ENCODE peak calls at places on chromosomes 3 and 15, in nine cellular contexts. U, B, J, P, I, T, V, N and E are unnamed samples.

GRCh38 chr3:56366641-56366984 is 101.7 kb downstream of the ERC2 start:
- DNase-seq in U (no peak), I (no peak), P (no peak), N (no peak), V (peak), B (no peak), J (no peak), T (no peak), E (no peak)

GRCh38 chr3:143644370-143645089 is 203.7 kb downstream of the SLC9A9 start:
- DNase-seq in I (peak), B (no peak), V (peak), P (peak), J (no peak), T (peak), N (peak), U (peak), E (peak)

GRCh38 chr15:31270767-31271166 is 55.9 kb upstream of the KLF13 start:
- DNase-seq in U (no peak), P (peak), N (no peak), V (no peak), T (no peak), J (no peak), I (no peak), B (peak), E (peak)

GRCh38 chr3:12120374-12121140 is 38.2 kb downstream of the TIMP4 start:
- DNase-seq in U (no peak), N (no peak), V (no peak), P (no peak), T (no peak), J (no peak), I (no peak), B (no peak), E (no peak)

GRCh38 chr3:53149006-53149690 is 11.9 kb upstream of the PRKCD start:
- DNase-seq in J (peak), B (no peak), U (no peak), P (no peak), T (no peak), V (no peak), N (no peak), I (no peak), E (no peak)

GRCh38 chr3:72899349-72899765 is 11.5 kb downstream of the GXYLT2 start:
- DNase-seq in T (no peak), U (no peak), B (no peak), V (peak), P (no peak), J (no peak), N (no peak), I (peak), E (no peak)

GRCh38 chr15:101445562-101446526 is 43.7 kb downstream of the PCSK6 start:
- DNase-seq in T (no peak), I (peak), U (no peak), J (peak), N (no peak), P (no peak), B (peak), V (peak), E (no peak)

GRCh38 chr3:144039661-144040060 is 68.0 kb downstream of the DIPK2A start:
- DNase-seq in P (no peak), U (no peak), I (peak), B (no peak), V (peak), J (no peak), T (no peak), N (no peak), E (no peak)

GRCh38 chr3:179446501-179446900 is 4.8 kb downstream of the GNB4 start:
- DNase-seq in J (no peak), P (no peak), I (peak), B (no peak), V (no peak), U (no peak), N (no peak), T (no peak), E (no peak)

GRCh38 chr3:151226088-151226563 is 23.1 kb upstream of the GPR171 start:
- DNase-seq in V (peak), N (no peak), P (no peak), B (no peak), J (no peak), T (no peak), U (no peak), I (peak), E (no peak)

GRCh38 chr15:73087121-73087520 is 34.9 kb downstream of the NEO1 start:
- DNase-seq in P (no peak), I (no peak), V (no peak), N (no peak), J (no peak), T (no peak), U (no peak), B (no peak), E (no peak)

GRCh38 chr3:176633511-176633910 is 563.8 kb downstream of the TBL1XR1 start:
- DNase-seq in I (no peak), V (no peak), T (no peak), U (no peak), N (no peak), J (no peak), B (no peak), P (no peak), E (peak)
- TF ChIP-seq CTCF in I (no peak), V (no peak), T (no peak), U (no peak), N (no peak), J (no peak), B (no peak), P (no peak), E (no peak)

GRCh38 chr15:41336549-41336948 is 3.9 kb downstream of the NUSAP1 start:
- DNase-seq in N (no peak), T (no peak), P (no peak), B (no peak), J (no peak), I (no peak), V (no peak), U (no peak), E (no peak)
- TF ChIP-seq CTCF in N (no peak), T (no peak), P (no peak), B (no peak), J (no peak), I (no peak), V (no peak), U (no peak), E (no peak)

DNA sequence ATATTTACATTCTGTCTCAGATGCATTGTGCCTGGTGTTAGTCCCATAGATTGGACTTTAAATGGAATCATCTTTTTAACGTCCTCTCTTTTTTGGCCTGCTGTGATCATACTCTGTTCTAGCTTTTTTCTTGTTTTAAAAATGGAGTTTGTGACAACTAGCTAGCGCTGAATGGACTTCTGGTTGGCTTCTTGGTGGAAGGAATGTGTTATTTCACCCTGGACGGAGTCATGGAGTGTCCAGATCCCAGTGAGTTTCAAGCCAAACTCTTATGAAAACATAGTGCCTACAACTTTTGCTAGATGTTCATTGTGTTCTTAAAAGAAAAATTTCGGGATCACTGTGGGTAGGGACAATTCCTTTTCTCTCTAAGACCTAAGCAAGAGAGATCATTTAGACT is 192.6 kb downstream of the TCF12 start:
- DNase-seq in V (no peak), T (no peak), B (no peak), P (no peak), I (no peak), J (no peak), U (no peak), N (no peak), E (no peak)
- TF ChIP-seq CTCF in V (peak), T (peak), B (no peak), P (no peak), I (peak), J (no peak), U (no peak), N (peak), E (no peak)

DNA sequence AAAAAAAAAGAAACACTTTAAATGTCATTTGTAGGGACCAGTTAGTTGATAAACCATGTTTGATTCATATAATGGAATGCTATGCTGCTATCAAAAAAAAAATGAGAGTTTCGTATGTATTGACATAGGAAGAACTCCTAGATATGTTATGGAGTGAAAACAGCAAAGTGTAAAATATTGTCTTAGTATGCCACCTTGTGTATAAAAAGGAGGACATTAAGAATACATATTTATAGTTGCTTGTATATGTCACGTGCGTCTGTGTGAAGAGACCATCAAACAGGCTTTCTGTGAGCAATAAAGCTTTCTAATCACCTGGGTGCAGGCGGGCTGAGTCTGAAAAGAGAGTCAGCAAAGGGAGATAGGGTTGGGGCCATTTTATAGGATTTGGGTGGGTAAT is 39.5 kb downstream of the KBTBD8 start:
- DNase-seq in B (no peak), V (no peak), J (no peak), U (no peak), T (no peak), P (no peak), N (no peak), I (peak), E (no peak)
- TF ChIP-seq CTCF in B (no peak), V (no peak), J (no peak), U (no peak), T (no peak), P (no peak), N (no peak), I (no peak), E (no peak)